ENCODE peak calls at places on chromosomes 4 and X, in four cellular contexts. P, Q, I and N are unnamed samples.

GRCh38 chr4:4818440-4819212 is 40.8 kb upstream of the MSX1 start:
- DNase-seq in P (no peak), I (no peak), Q (no peak), N (no peak)

GRCh38 chr4:2368779-2369437 is 49.5 kb downstream of the ZFYVE28 start:
- DNase-seq in P (no peak), Q (no peak), I (no peak), N (no peak)

GRCh38 chr4:66926687-66927086 is 618.6 kb downstream of the CENPC start:
- DNase-seq in P (no peak), I (no peak), Q (no peak), N (no peak)

GRCh38 chr4:107292979-107293378 is 256.9 kb upstream of the DKK2 start:
- DNase-seq in I (no peak), P (no peak), Q (no peak), N (no peak)

GRCh38 chr4:6235012-6235411 is 34.6 kb upstream of the WFS1 start:
- DNase-seq in Q (no peak), I (no peak), P (no peak), N (no peak)

GRCh38 chr4:89558147-89558546 is 250.5 kb upstream of the GPRIN3 start:
- DNase-seq in I (no peak), Q (peak), P (no peak), N (no peak)

GRCh38 chrX:120366794-120367193 is 4.9 kb downstream of the ATP1B4 start:
- DNase-seq in I (no peak), Q (no peak), P (no peak), N (no peak)

GRCh38 chr4:1415681-1415981 is 9.4 kb upstream of the NKX1-1 start:
- DNase-seq in Q (no peak), P (no peak), I (no peak), N (no peak)

GRCh38 chr4:188854451-188854850 is 715.2 kb downstream of the TRIML1 start:
- DNase-seq in Q (no peak), I (no peak), P (no peak), N (no peak)

GRCh38 chrX:53266175-53266574 is 15.2 kb downstream of the IQSEC2 start:
- DNase-seq in Q (no peak), I (no peak), P (no peak), N (peak)

GRCh38 chr4:154088741-154089140 is 299.9 kb upstream of the SFRP2 start:
- DNase-seq in P (no peak), I (no peak), Q (no peak), N (no peak)

GRCh38 chr4:51894246-51894645 is 51.3 kb downstream of the DCUN1D4 start:
- DNase-seq in P (no peak), Q (no peak), I (no peak), N (no peak)

GRCh38 chr4:89293299-89293698 is 14.3 kb downstream of the GPRIN3 start:
- DNase-seq in P (no peak), Q (no peak), I (no peak), N (no peak)

GRCh38 chr4:184459413-184459812 is 14.9 kb downstream of the IRF2 start:
- DNase-seq in Q (no peak), I (no peak), P (no peak), N (no peak)

GRCh38 chrX:3262906-3263305 is 83.5 kb downstream of the MXRA5 start:
- DNase-seq in P (peak), I (no peak), Q (no peak), N (no peak)

GRCh38 chr4:27716693-27717505 is 856.3 kb downstream of the STIM2 start:
- DNase-seq in I (no peak), Q (no peak), P (no peak), N (no peak)

GRCh38 chr4:168840386-168840763 is 169.7 kb downstream of the CBR4 start:
- DNase-seq in P (no peak), Q (no peak), I (no peak), N (no peak)

GRCh38 chrX:30950391-30950790 is 61.3 kb upstream of the TAB3 start:
- DNase-seq in Q (no peak), I (no peak), P (no peak), N (no peak)